ENCODE peak calls at places on chromosomes 4 and X, in four cellular contexts. J is GM12865, I is tibial artery, D is fibroblast of the aortic adventitia. E is an unnamed sample.

GRCh38 chr4:80043534-80043933 is 29.5 kb downstream of the ANTXR2 start:
- DNase-seq in J (no peak), I (no peak), D (peak), E (peak)

GRCh38 chrX:41720125-41720780 is 3.7 kb upstream of the GPR82 start:
- DNase-seq in J (peak), I (no peak), D (peak), E (no peak)

GRCh38 chr4:81442479-81443085 is 29.1 kb downstream of the RASGEF1B start:
- DNase-seq in J (no peak), I (no peak), D (no peak), E (no peak)

GRCh38 chr4:177356921-177357320 is 47.2 kb downstream of the NEIL3 start:
- DNase-seq in J (no peak), I (no peak), D (no peak), E (no peak)

GRCh38 chr4:2694691-2695090 is 61.4 kb downstream of the TNIP2 start:
- DNase-seq in J (no peak), I (no peak), D (no peak), E (peak)

GRCh38 chr4:29326816-29327215 is 1393.4 kb upstream of the PCDH7 start:
- DNase-seq in J (no peak), I (no peak), D (no peak), E (peak)

GRCh38 chr4:113064244-113064643 is 14.8 kb downstream of the ANK2 start:
- DNase-seq in J (no peak), I (no peak), D (no peak), E (no peak)

GRCh38 chr4:11368701-11369115 is 60.0 kb downstream of the HS3ST1 start:
- DNase-seq in J (no peak), I (no peak), D (no peak), E (no peak)

GRCh38 chr4:158282252-158282651 is 72.0 kb downstream of the TMEM144 start:
- DNase-seq in J (no peak), I (no peak), D (peak), E (peak)

GRCh38 chr4:56788081-56788480 is 33.4 kb downstream of the SPINK2 start:
- DNase-seq in J (no peak), I (no peak), D (no peak), E (no peak)

GRCh38 chr4:165784672-165785071 is 88.4 kb upstream of the TLL1 start:
- DNase-seq in J (no peak), I (no peak), D (peak), E (peak)

GRCh38 chr4:123662827-123663226 is 266.2 kb downstream of the SPRY1 start:
- DNase-seq in J (no peak), I (no peak), D (no peak), E (no peak)

GRCh38 chr4:40570348-40571077 is 59.2 kb downstream of the RBM47 start:
- DNase-seq in J (no peak), I (no peak), D (no peak), E (peak)

GRCh38 chr4:48976007-48976406 is 10.1 kb upstream of the CWH43 start:
- DNase-seq in J (no peak), I (no peak), D (no peak), E (no peak)

GRCh38 chrX:26788402-26788998 is 572.5 kb downstream of the MAGEB5 start:
- DNase-seq in J (no peak), I (no peak), D (peak), E (peak)

GRCh38 chrX:38271154-38271716 is 50.6 kb upstream of the SRPX start:
- DNase-seq in J (peak), I (no peak), D (no peak), E (peak)

GRCh38 chr4:140602714-140603113 is 34.0 kb upstream of the UCP1 start:
- DNase-seq in J (no peak), I (no peak), D (no peak), E (no peak)

GRCh38 chrX:150372280-150372679 is 9.2 kb downstream of the MAMLD1 start:
- DNase-seq in J (no peak), I (no peak), D (no peak), E (no peak)

GRCh38 chrX:123210252-123210651 is 26.2 kb downstream of the GRIA3 start:
- DNase-seq in J (no peak), I (no peak), D (no peak), E (no peak)

GRCh38 chrX:133989993-133990392 is 4.6 kb upstream of the GPC3 start:
- DNase-seq in J (no peak), I (no peak), D (no peak), E (no peak)

GRCh38 chr4:88497859-88498409 is 25.6 kb downstream of the PYURF start:
- DNase-seq in J (no peak), I (no peak), D (no peak), E (no peak)

GRCh38 chr4:83552924-83553323 is 17.0 kb downstream of the GPAT3 start:
- DNase-seq in J (peak), I (no peak), D (peak), E (peak)

GRCh38 chr4:168409089-168409801 is 71.0 kb downstream of the DDX60L start:
- DNase-seq in J (no peak), I (no peak), D (peak), E (peak)

GRCh38 chrX:106170318-106170717 is 2.2 kb downstream of the PWWP3B start:
- DNase-seq in J (peak), I (no peak), D (peak), E (peak)
- TF ChIP-seq CTCF in J (peak), I (no peak), D (peak), E (peak)

GRCh38 chr4:187172340-187172761 is 448.7 kb upstream of the FAT1 start:
- DNase-seq in J (no peak), I (no peak), D (peak), E (peak)
- H3K4me3 ChIP-seq in J (no peak), I (no peak), D (no peak), E (no peak)

GRCh38 chrX:22758807-22759481 is 240.8 kb upstream of the DDX53 start:
- DNase-seq in J (peak), I (no peak), D (no peak), E (no peak)

GRCh38 chrX:22760513-22761057 is 239.2 kb upstream of the DDX53 start:
- DNase-seq in J (no peak), I (no peak), D (no peak), E (no peak)
- TF ChIP-seq CTCF in J (no peak), I (no peak), D (no peak), E (no peak)

DNA sequence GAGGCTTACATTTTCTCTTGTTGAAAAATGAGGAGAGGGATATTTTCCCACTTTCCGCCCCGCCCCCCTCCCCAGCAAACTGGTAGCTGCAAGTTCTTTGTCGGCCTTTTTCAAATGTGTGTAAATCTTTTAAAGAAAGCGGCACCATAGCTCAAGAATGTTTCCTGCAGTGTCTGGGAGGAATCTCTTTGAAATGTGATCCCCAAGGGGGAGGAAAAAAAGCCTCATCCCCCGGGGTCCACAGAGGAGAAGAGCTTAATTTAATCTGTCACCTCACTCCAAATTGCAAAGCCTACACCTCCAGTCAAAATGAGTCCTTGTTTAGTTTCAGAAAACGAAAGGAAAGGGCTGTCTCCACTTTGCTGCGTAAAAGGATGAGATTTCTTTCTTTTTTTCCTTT is 34.8 kb downstream of the ASMT start:
- DNase-seq in J (no peak), I (no peak), D (no peak), E (peak)
- H3K4me3 ChIP-seq in J (no peak), I (no peak), D (peak), E (peak)

DNA sequence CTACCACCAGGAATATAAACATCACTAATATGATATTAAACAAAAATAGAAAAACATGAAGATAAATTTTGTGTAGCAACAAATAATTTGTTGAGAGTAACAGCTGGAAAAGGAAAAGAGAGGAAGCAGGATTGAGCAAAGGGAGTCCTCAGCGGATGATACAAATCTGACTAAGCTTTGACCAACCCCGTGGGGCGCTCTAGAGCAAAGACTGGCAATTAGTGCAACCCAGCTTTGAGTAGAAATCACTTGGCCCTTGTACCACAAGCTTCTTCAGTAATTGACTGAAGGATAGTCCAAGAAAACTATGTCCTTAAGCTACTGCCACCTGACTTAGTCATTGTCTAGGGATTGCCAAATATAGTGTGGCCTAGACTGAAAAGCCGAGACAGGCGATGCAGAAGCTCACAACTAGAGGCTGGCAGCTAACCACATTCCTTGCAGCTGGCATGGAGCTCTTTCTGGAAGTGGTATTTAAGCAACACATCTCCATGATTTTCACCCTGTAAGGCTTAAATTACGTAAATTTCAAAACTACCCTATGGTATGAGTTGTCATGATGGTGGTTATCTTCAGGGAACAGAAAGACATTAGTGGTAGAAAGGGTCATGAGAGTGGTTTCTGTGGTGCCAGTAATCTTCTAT is 396.0 kb downstream of the PDGFC start:
- DNase-seq in J (no peak), I (no peak), D (no peak), E (peak)
- TF ChIP-seq CTCF in J (peak), I (no peak), D (no peak), E (peak)

DNA sequence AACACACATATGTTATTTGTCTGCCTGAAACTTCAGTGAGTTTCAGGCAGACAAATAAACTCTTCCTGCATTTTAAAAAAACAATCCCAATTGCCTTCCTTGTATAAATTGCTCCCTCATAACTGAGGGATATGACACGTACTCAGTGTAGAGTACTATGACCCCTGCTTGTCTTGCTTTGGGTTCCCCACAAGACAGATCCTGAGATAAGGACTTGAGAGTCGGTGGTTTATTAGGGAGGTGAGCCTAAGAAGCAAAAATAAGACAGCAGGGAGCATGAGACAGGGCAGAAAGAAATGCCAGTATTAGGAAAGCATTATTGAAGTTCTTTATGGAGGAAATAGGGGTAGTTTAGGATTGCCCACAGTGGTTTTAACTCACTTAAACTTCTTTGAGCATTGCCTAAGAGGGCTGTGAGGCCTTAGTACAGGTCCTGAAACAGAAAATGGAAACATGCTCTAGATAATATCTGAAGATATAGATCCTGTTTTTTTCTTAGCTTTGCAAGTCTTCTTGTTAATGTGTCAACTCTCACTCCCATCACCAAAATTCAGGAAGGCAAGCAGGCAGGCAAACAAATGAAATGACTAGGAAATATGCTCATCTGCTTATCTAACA is 33.7 kb downstream of the RTL3 start:
- DNase-seq in J (no peak), I (no peak), D (no peak), E (no peak)
- H3K4me3 ChIP-seq in J (no peak), I (no peak), D (no peak), E (no peak)

GRCh38 chrX:47204970-47205369 is 11.3 kb downstream of the UBA1 start:
- DNase-seq in J (no peak), I (no peak), D (no peak), E (no peak)
- TF ChIP-seq CTCF in J (no peak), I (no peak), D (no peak), E (peak)

GRCh38 chrX:74419861-74420193 is 1.5 kb upstream of the SLC16A2 start:
- DNase-seq in J (no peak), I (no peak), D (no peak), E (no peak)

GRCh38 chrX:74420194-74421035 is 878 bp upstream of the SLC16A2 start:
- DNase-seq in J (no peak), I (peak), D (peak), E (peak)

GRCh38 chrX:74422576-74423288 is 1.4 kb downstream of the SLC16A2 start:
- DNase-seq in J (peak), I (peak), D (peak), E (peak)

GRCh38 chrX:74422029-74422352 is 698 bp downstream of the SLC16A2 start:
- DNase-seq in J (no peak), I (no peak), D (no peak), E (no peak)

GRCh38 chrX:74421181-74422028 is at the start of gene SLC16A2:
- DNase-seq in J (peak), I (peak), D (peak), E (peak)
- H3K4me3 ChIP-seq in J (no peak), I (peak), D (peak), E (peak)

E was measured in astrocyte of the spinal cord.